ENCODE peak calls at places on chromosomes 4 and X, in five cellular contexts. G, K, H, Z and X are unnamed samples.

GRCh38 chr4:146192060-146192459 is 16.5 kb downstream of the LSM6 start:
- DNase-seq in G (no peak), K (no peak), H (no peak), Z (peak), X (no peak)

GRCh38 chr4:73661646-73662119 is 41.4 kb upstream of the RASSF6 start:
- DNase-seq in G (no peak), K (no peak), H (no peak), Z (no peak), X (peak)

GRCh38 chr4:110751991-110752390 is 129.1 kb upstream of the PITX2 start:
- DNase-seq in G (no peak), K (no peak), H (no peak), Z (no peak), X (no peak)

GRCh38 chrX:123962006-123962485 is 540 bp downstream of the STAG2 start:
- DNase-seq in G (peak), K (no peak), H (no peak), Z (no peak), X (no peak)

GRCh38 chrX:2823795-2824386 is 4.8 kb upstream of the GYG2 start:
- DNase-seq in G (no peak), K (no peak), H (no peak), Z (no peak), X (no peak)

GRCh38 chr4:141912831-141913230 is 276.4 kb downstream of the IL15 start:
- DNase-seq in G (no peak), K (no peak), H (no peak), Z (no peak), X (no peak)

GRCh38 chrX:3699841-3700381 is 13.5 kb downstream of the PRKX start:
- DNase-seq in G (no peak), K (no peak), H (no peak), Z (no peak), X (no peak)

GRCh38 chr4:38111717-38112116 is 151.5 kb downstream of the PTTG2 start:
- DNase-seq in G (no peak), K (no peak), H (no peak), Z (no peak), X (no peak)

GRCh38 chr4:157992038-157992706 is 180.7 kb downstream of the GASK1B start:
- DNase-seq in G (no peak), K (no peak), H (peak), Z (no peak), X (no peak)

GRCh38 chr4:108215055-108215454 is 46.3 kb upstream of the LEF1 start:
- DNase-seq in G (no peak), K (no peak), H (no peak), Z (no peak), X (no peak)

GRCh38 chr4:101334963-101335572 is 12.3 kb downstream of the PPP3CA start:
- DNase-seq in G (no peak), K (no peak), H (no peak), Z (no peak), X (no peak)

GRCh38 chr4:72365016-72365415 is 204.0 kb downstream of the ADAMTS3 start:
- DNase-seq in G (no peak), K (no peak), H (no peak), Z (no peak), X (no peak)

GRCh38 chrX:132716006-132716405 is 227.2 kb upstream of the MBNL3 start:
- DNase-seq in G (no peak), K (no peak), H (no peak), Z (no peak), X (no peak)

GRCh38 chr4:41747230-41748055 is 1.1 kb downstream of the PHOX2B start:
- DNase-seq in G (no peak), K (no peak), H (no peak), Z (no peak), X (no peak)

GRCh38 chr4:72467633-72468032 is 101.4 kb downstream of the ADAMTS3 start:
- DNase-seq in G (no peak), K (no peak), H (no peak), Z (no peak), X (no peak)

GRCh38 chr4:125979868-125980412 is 665.2 kb downstream of the FAT4 start:
- DNase-seq in G (no peak), K (no peak), H (no peak), Z (no peak), X (no peak)

GRCh38 chrX:39613508-39613921 is 484.2 kb downstream of the BCOR start:
- DNase-seq in G (no peak), K (no peak), H (no peak), Z (peak), X (no peak)

DNA sequence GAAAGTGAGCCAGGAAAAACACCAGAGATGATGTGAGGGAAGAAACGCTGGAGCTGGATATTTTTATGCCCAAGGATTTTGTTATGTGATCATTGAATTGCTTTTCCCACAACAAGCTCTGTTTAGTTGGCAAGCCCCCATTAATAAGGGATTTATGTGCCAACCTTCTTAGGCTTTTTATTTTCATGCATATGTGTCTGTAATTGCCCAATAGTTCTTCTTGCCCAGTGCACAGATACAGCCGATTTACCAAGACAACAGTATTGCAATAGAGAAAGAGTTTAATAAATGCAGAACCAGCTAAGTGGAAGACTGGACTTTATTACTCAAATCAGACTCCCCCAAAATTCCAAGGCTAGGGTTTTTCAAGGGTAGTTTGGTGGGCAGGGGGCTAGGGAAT is 57.7 kb downstream of the TRIM2 start:
- DNase-seq in G (no peak), K (no peak), H (no peak), Z (no peak), X (no peak)
- H3K27ac ChIP-seq in G (no peak), K (peak), H (peak), Z (no peak), X (no peak)

GRCh38 chr4:185839204-185839712 is 27.3 kb upstream of the SORBS2 start:
- DNase-seq in G (no peak), K (no peak), H (peak), Z (peak), X (no peak)
- H3K27ac ChIP-seq in G (no peak), K (no peak), H (peak), Z (peak), X (peak)

GRCh38 chrX:47577901-47578300 is 4.3 kb upstream of the TIMP1 start:
- DNase-seq in G (no peak), K (no peak), H (no peak), Z (no peak), X (no peak)

GRCh38 chrX:47577424-47577823 is 4.8 kb upstream of the TIMP1 start:
- DNase-seq in G (no peak), K (no peak), H (no peak), Z (no peak), X (no peak)

GRCh38 chrX:47578692-47579091 is 3.5 kb upstream of the TIMP1 start:
- DNase-seq in G (no peak), K (no peak), H (no peak), Z (no peak), X (no peak)

GRCh38 chrX:47581731-47582647 is at the start of gene TIMP1:
- DNase-seq in G (peak), K (no peak), H (peak), Z (peak), X (peak)

GRCh38 chrX:47579537-47579936 is 2.7 kb upstream of the TIMP1 start:
- DNase-seq in G (no peak), K (no peak), H (no peak), Z (no peak), X (no peak)
- H3K27ac ChIP-seq in G (no peak), K (no peak), H (no peak), Z (no peak), X (peak)

DNA sequence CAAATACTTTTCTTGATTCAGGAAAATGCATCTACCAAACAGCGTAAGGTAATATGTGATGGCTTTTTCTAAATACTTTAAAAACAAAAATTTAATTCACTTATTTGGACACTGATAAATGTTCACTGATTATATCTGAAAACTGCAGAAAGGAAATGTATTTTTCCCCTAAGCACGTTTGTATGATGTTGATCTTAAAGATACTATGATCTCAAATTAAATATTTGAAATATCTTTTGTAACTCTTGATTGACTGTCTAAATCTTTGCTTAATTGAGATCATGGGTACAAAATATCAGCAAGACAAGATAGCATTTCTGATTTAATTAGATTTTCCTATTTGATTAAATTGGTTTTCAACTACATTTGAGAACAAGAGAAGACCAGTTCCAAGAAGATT is 281.0 kb upstream of the UGT8 start:
- DNase-seq in G (no peak), K (no peak), H (no peak), Z (no peak), X (no peak)
- H3K27ac ChIP-seq in G (no peak), K (no peak), H (no peak), Z (no peak), X (no peak)

GRCh38 chr4:99091174-99091573 is 2.6 kb upstream of the ADH5 start:
- DNase-seq in G (no peak), K (no peak), H (no peak), Z (no peak), X (no peak)
- H3K27ac ChIP-seq in G (no peak), K (no peak), H (no peak), Z (peak), X (peak)

DNA sequence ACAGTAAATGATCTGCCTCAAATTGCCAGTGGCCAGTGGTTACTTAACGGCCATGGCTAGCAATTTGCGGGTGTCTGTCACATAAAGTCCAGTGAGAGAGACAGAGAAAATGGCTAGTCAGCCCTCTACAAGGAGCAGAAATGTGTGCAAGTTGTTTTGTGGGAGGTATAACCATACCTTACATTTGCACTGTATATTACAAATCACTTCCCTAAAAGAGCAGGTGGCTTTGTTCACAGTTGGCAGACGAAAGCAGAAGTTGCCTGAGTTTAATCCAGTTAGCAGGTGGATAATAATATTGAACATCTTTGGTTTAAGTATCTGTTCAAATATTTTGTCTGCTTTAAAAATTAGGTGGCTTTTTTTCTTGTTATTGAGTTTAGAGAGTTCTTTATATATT is 15.6 kb downstream of the SRPX start:
- DNase-seq in G (no peak), K (no peak), H (no peak), Z (no peak), X (no peak)
- H3K27ac ChIP-seq in G (no peak), K (no peak), H (no peak), Z (no peak), X (no peak)

GRCh38 chr4:173013232-173013932 is 155.2 kb upstream of the GALNT7 start:
- DNase-seq in G (no peak), K (no peak), H (peak), Z (no peak), X (no peak)
- H3K27ac ChIP-seq in G (no peak), K (no peak), H (no peak), Z (no peak), X (peak)

GRCh38 chr4:25531272-25531671 is 124.4 kb upstream of the SLC34A2 start:
- DNase-seq in G (no peak), K (no peak), H (no peak), Z (no peak), X (no peak)
- H3K27ac ChIP-seq in G (no peak), K (no peak), H (no peak), Z (no peak), X (no peak)